ENCODE peak calls at places on chromosomes 4 and X, in four cellular contexts. P, V, F and Z are unnamed samples.
A peak's percentile ranks its signal among the peaks of the same experiment; 100 is the strongest.

GRCh38 chrX:68998716-68999115 is 166.5 kb downstream of the PJA1 start:
- DNase-seq in P (no peak), V (no peak), F (no peak), Z (no peak)

GRCh38 chr4:13918110-13918509 is 290.6 kb upstream of the BOD1L1 start:
- DNase-seq in P (peak; percentile 51), V (no peak), F (peak; percentile 98), Z (peak; percentile 13)

GRCh38 chr4:109410776-109411175 is 22.8 kb upstream of the SEC24B start:
- DNase-seq in P (no peak), V (no peak), F (peak; percentile 53), Z (no peak)

GRCh38 chr4:162506253-162506652 is 342.5 kb upstream of the FSTL5 start:
- DNase-seq in P (no peak), V (no peak), F (no peak), Z (no peak)

GRCh38 chrX:119885554-119886428 is 9.9 kb upstream of the AKAP14 start:
- DNase-seq in P (no peak), V (no peak), F (no peak), Z (peak; percentile 4)

GRCh38 chr4:72112514-72113156 is 80.8 kb downstream of the NPFFR2 start:
- DNase-seq in P (no peak), V (no peak), F (peak; percentile 98), Z (no peak)

GRCh38 chr4:653080-653821 is 20.8 kb downstream of the ATP5ME start:
- DNase-seq in P (no peak), V (no peak), F (no peak), Z (no peak)

GRCh38 chrX:94961730-94962129 is 1287.7 kb downstream of the FAM133A start:
- DNase-seq in P (no peak), V (no peak), F (no peak), Z (no peak)

GRCh38 chr4:100414016-100414790 is 103.6 kb downstream of the EMCN start:
- DNase-seq in P (no peak), V (no peak), F (peak; percentile 44), Z (no peak)

GRCh38 chrX:56765816-56766553 is 36.9 kb downstream of the NBDY start:
- DNase-seq in P (no peak), V (peak; percentile 21), F (no peak), Z (no peak)

GRCh38 chrX:6861456-6861855 is 286.1 kb upstream of the STS start:
- DNase-seq in P (no peak), V (no peak), F (no peak), Z (no peak)

GRCh38 chr4:58776627-58777026 is 1666.4 kb upstream of the IGFBP7 start:
- DNase-seq in P (no peak), V (no peak), F (peak; percentile 59), Z (no peak)

GRCh38 chr4:11847161-11847560 is 418.5 kb upstream of the HS3ST1 start:
- DNase-seq in P (no peak), V (no peak), F (no peak), Z (no peak)

GRCh38 chr4:160969914-160970313 is 1193.9 kb downstream of the FSTL5 start:
- DNase-seq in P (no peak), V (no peak), F (no peak), Z (no peak)

GRCh38 chr4:25873632-25874129 is 10.9 kb upstream of the SEL1L3 start:
- DNase-seq in P (no peak), V (no peak), F (no peak), Z (no peak)

GRCh38 chr4:1727117-1728031 is 6.1 kb downstream of the TACC3 start:
- DNase-seq in P (peak; percentile 80), V (peak; percentile 86), F (peak; percentile 99), Z (peak; percentile 83)

GRCh38 chr4:94545296-94545695 is 93.6 kb downstream of the PDLIM5 start:
- DNase-seq in P (no peak), V (no peak), F (peak; percentile 20), Z (no peak)

GRCh38 chr4:141807073-141807472 is 170.7 kb downstream of the IL15 start:
- DNase-seq in P (no peak), V (no peak), F (peak; percentile 25), Z (no peak)

GRCh38 chr4:23728393-23728792 is 161.5 kb downstream of the PPARGC1A start:
- DNase-seq in P (no peak), V (no peak), F (peak; percentile 100), Z (no peak)

GRCh38 chrX:103628386-103629290 is at the start of gene TCEAL1:
- DNase-seq in P (peak; percentile 66), V (peak; percentile 80), F (peak; percentile 42), Z (peak; percentile 46)

GRCh38 chr4:22515888-22516541 is at the start of gene ADGRA3:
- DNase-seq in P (peak; percentile 75), V (peak; percentile 90), F (peak; percentile 87), Z (peak; percentile 84)

GRCh38 chr4:70705146-70705855 is 16.5 kb upstream of the RUFY3 start:
- DNase-seq in P (peak; percentile 81), V (peak; percentile 94), F (peak; percentile 77), Z (peak; percentile 76)

GRCh38 chr4:1535926-1536578 is 129.8 kb upstream of the NKX1-1 start:
- DNase-seq in P (peak; percentile 7), V (no peak), F (no peak), Z (no peak)

GRCh38 chr4:60683953-60684352 is 516.2 kb upstream of the ADGRL3 start:
- DNase-seq in P (no peak), V (no peak), F (no peak), Z (no peak)

GRCh38 chrX:63930140-63930539 is 145.1 kb upstream of the ARHGEF9 start:
- DNase-seq in P (no peak), V (no peak), F (peak; percentile 17), Z (no peak)

GRCh38 chr4:173418636-173419035 is 19.7 kb upstream of the SCRG1 start:
- DNase-seq in P (no peak), V (no peak), F (no peak), Z (no peak)

GRCh38 chr4:154506253-154506652 is 14.7 kb upstream of the DCHS2 start:
- DNase-seq in P (no peak), V (no peak), F (peak; percentile 39), Z (no peak)